ENCODE peak calls at places on chromosomes 5 and 9, in six cellular contexts. One of them, this sample, is unnamed.
A peak's percentile ranks its signal among the peaks of the same experiment; 100 is the strongest.

GRCh38 chr5:34487202-34487879 is 168.8 kb upstream of the RAI14 start:
- DNase-seq in HepG2: peak; percentile 95
- DNase-seq in GM12892: no peak
- DNase-seq in H1: no peak
- DNase-seq in K562: no peak
- DNase-seq in GM12878: no peak
- DNase-seq in this sample: no peak

GRCh38 chr9:95552814-95553546 is 36.2 kb upstream of the PTCH1 start:
- DNase-seq in HepG2: no peak
- DNase-seq in GM12892: no peak
- DNase-seq in H1: peak; percentile 73
- DNase-seq in K562: peak; percentile 32
- DNase-seq in GM12878: no peak
- DNase-seq in this sample: no peak

GRCh38 chr5:139569276-139569955 is 8.3 kb downstream of the UBE2D2 start:
- DNase-seq in HepG2: no peak
- DNase-seq in GM12892: no peak
- DNase-seq in H1: no peak
- DNase-seq in K562: no peak
- DNase-seq in GM12878: no peak
- DNase-seq in this sample: no peak

GRCh38 chr5:151047814-151048425 is 27.5 kb downstream of the GPX3 start:
- DNase-seq in HepG2: peak; percentile 30
- DNase-seq in GM12892: no peak
- DNase-seq in H1: no peak
- DNase-seq in K562: peak; percentile 53
- DNase-seq in GM12878: no peak
- DNase-seq in this sample: peak; percentile 53

GRCh38 chr9:87338075-87338989 is 159.3 kb upstream of the DAPK1 start:
- DNase-seq in HepG2: no peak
- DNase-seq in GM12892: no peak
- DNase-seq in H1: no peak
- DNase-seq in K562: no peak
- DNase-seq in GM12878: no peak
- DNase-seq in this sample: no peak

GRCh38 chr5:91373600-91373999 is 9.5 kb downstream of the ARRDC3 start:
- DNase-seq in HepG2: no peak
- DNase-seq in GM12892: no peak
- DNase-seq in H1: no peak
- DNase-seq in K562: no peak
- DNase-seq in GM12878: no peak
- DNase-seq in this sample: no peak

GRCh38 chr5:73312146-73312871 is 136.3 kb downstream of the FOXD1 start:
- DNase-seq in HepG2: no peak
- DNase-seq in GM12892: no peak
- DNase-seq in H1: no peak
- DNase-seq in K562: no peak
- DNase-seq in GM12878: no peak
- DNase-seq in this sample: no peak

GRCh38 chr9:109035684-109036423 is 22.6 kb upstream of the CTNNAL1 start:
- DNase-seq in HepG2: peak; percentile 90
- DNase-seq in GM12892: no peak
- DNase-seq in H1: no peak
- DNase-seq in K562: no peak
- DNase-seq in GM12878: no peak
- DNase-seq in this sample: no peak

GRCh38 chr9:115891929-115892328 is 261.7 kb upstream of the PAPPA start:
- DNase-seq in HepG2: no peak
- DNase-seq in GM12892: no peak
- DNase-seq in H1: no peak
- DNase-seq in K562: no peak
- DNase-seq in GM12878: no peak
- DNase-seq in this sample: no peak

GRCh38 chr9:106069241-106069640 is 374.9 kb downstream of the TMEM38B start:
- DNase-seq in HepG2: no peak
- DNase-seq in GM12892: no peak
- DNase-seq in H1: no peak
- DNase-seq in K562: no peak
- DNase-seq in GM12878: no peak
- DNase-seq in this sample: no peak

GRCh38 chr5:169547508-169547907 is 36.1 kb upstream of the SPDL1 start:
- DNase-seq in HepG2: no peak
- DNase-seq in GM12892: no peak
- DNase-seq in H1: no peak
- DNase-seq in K562: no peak
- DNase-seq in GM12878: no peak
- DNase-seq in this sample: no peak

GRCh38 chr5:148393390-148393741 is 9.6 kb downstream of the FBXO38 start:
- DNase-seq in HepG2: peak; percentile 37
- DNase-seq in GM12892: no peak
- DNase-seq in H1: no peak
- DNase-seq in K562: no peak
- DNase-seq in GM12878: no peak
- DNase-seq in this sample: no peak

GRCh38 chr5:32339198-32339597 is 26.5 kb upstream of the MTMR12 start:
- DNase-seq in HepG2: no peak
- DNase-seq in GM12892: no peak
- DNase-seq in H1: no peak
- DNase-seq in K562: no peak
- DNase-seq in GM12878: no peak
- DNase-seq in this sample: no peak

GRCh38 chr9:124322618-124323432 is 65.1 kb downstream of the NEK6 start:
- DNase-seq in HepG2: no peak
- DNase-seq in GM12892: no peak
- DNase-seq in H1: no peak
- DNase-seq in K562: peak; percentile 36
- DNase-seq in GM12878: no peak
- DNase-seq in this sample: no peak

GRCh38 chr5:34865131-34865530 is 26.2 kb downstream of the TTC23L start:
- DNase-seq in HepG2: no peak
- DNase-seq in GM12892: no peak
- DNase-seq in H1: no peak
- DNase-seq in K562: no peak
- DNase-seq in GM12878: no peak
- DNase-seq in this sample: no peak

GRCh38 chr9:105385372-105385985 is 62.4 kb upstream of the FSD1L start:
- DNase-seq in HepG2: no peak
- DNase-seq in GM12892: no peak
- DNase-seq in H1: no peak
- DNase-seq in K562: no peak
- DNase-seq in GM12878: peak; percentile 27
- DNase-seq in this sample: peak; percentile 26

GRCh38 chr5:137688248-137688840 is 47.5 kb downstream of the KLHL3 start:
- DNase-seq in HepG2: no peak
- DNase-seq in GM12892: no peak
- DNase-seq in H1: no peak
- DNase-seq in K562: no peak
- DNase-seq in GM12878: no peak
- DNase-seq in this sample: no peak

GRCh38 chr5:56195016-56195415 is 38.1 kb downstream of the ANKRD55 start:
- DNase-seq in HepG2: no peak
- DNase-seq in GM12892: no peak
- DNase-seq in H1: no peak
- DNase-seq in K562: no peak
- DNase-seq in GM12878: no peak
- DNase-seq in this sample: no peak

GRCh38 chr9:137082925-137083290 is 3.9 kb upstream of the MAN1B1 start:
- DNase-seq in HepG2: no peak
- DNase-seq in GM12892: no peak
- DNase-seq in H1: no peak
- DNase-seq in K562: no peak
- DNase-seq in GM12878: no peak
- DNase-seq in this sample: no peak

GRCh38 chr5:65172486-65173129 is 309.1 kb downstream of the ADAMTS6 start:
- DNase-seq in HepG2: no peak
- DNase-seq in GM12892: no peak
- DNase-seq in H1: no peak
- DNase-seq in K562: no peak
- DNase-seq in GM12878: peak; percentile 48
- DNase-seq in this sample: peak; percentile 17

GRCh38 chr5:178207917-178208280 is 3.6 kb downstream of the HNRNPAB start:
- DNase-seq in HepG2: no peak
- DNase-seq in GM12892: no peak
- DNase-seq in H1: no peak
- DNase-seq in K562: no peak
- DNase-seq in GM12878: no peak
- DNase-seq in this sample: no peak

GRCh38 chr9:90441814-90442213 is 200.8 kb downstream of the DIRAS2 start:
- DNase-seq in HepG2: no peak
- DNase-seq in GM12892: no peak
- DNase-seq in H1: no peak
- DNase-seq in K562: no peak
- DNase-seq in GM12878: no peak
- DNase-seq in this sample: no peak

GRCh38 chr9:84669008-84669292 is 579 bp upstream of the NTRK2 start:
- DNase-seq in HepG2: no peak
- DNase-seq in GM12892: peak; percentile 5
- DNase-seq in H1: no peak
- DNase-seq in K562: no peak
- DNase-seq in GM12878: no peak
- DNase-seq in this sample: no peak

GRCh38 chr5:138654281-138654867 is 79.2 kb upstream of the HSPA9 start:
- DNase-seq in HepG2: no peak
- DNase-seq in GM12892: peak; percentile 37
- DNase-seq in H1: no peak
- DNase-seq in K562: peak; percentile 28
- DNase-seq in GM12878: peak; percentile 75
- DNase-seq in this sample: no peak

DNA sequence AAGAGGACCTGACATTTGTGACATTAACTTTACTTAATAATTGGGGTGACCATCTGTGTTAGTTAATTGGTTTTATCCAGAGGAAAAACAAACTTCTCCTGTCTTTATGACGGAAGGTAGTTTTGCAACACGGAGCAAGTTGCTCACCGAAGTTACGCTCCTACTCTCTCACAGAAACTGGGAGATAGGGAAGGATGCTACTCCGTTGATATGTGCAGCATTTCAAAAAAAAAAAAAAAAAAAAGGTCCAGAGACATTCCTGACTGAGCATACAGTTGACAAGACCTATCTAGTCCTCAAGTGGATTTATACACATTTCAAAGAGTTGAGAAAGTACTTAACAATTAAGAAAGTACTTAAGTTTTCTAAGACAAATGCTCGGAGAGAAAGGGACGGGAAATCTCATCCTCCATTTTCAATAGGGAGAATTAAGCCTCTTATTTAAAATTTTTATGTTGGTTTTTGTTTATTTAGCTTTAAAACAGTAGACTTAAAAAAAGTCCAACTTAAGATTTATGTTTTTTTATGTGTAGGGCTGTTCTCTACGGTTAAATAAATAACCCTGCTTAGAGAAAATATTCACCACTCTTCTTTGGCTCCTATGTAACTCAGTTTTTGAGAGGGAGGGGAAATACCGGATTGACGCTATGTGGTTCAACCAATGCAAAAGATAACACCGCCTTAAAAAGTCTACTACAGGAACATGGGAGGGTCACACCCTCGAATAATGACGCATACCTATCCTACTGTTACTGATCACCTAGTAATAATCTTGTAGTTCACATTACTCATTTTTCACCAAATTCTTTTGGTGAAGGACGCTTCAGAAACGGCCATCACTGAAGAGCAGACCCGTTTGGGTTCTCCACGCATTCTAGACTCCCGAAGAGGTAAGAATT is at the start of gene FER:
- DNase-seq in HepG2: peak; percentile 12
- DNase-seq in GM12892: no peak
- DNase-seq in H1: no peak
- DNase-seq in K562: peak; percentile 48
- DNase-seq in GM12878: peak; percentile 58
- DNase-seq in this sample: no peak
- TF ChIP-seq POLR2AphosphoS5 in HepG2: no peak
- TF ChIP-seq POLR2AphosphoS5 in GM12892: peak; percentile 75
- TF ChIP-seq POLR2AphosphoS5 in H1: no peak
- TF ChIP-seq POLR2AphosphoS5 in K562: peak; percentile 69
- TF ChIP-seq POLR2AphosphoS5 in GM12878: peak; percentile 21
- TF ChIP-seq POLR2AphosphoS5 in this sample: peak; percentile 86

GRCh38 chr5:160399402-160400353 is at the start of gene FAM200C:
- DNase-seq in HepG2: peak; percentile 90
- DNase-seq in GM12892: peak; percentile 68
- DNase-seq in H1: peak; percentile 60
- DNase-seq in K562: peak; percentile 98
- DNase-seq in GM12878: peak; percentile 59
- DNase-seq in this sample: peak; percentile 63
- TF ChIP-seq POLR2A in HepG2: peak; percentile 96
- TF ChIP-seq POLR2A in GM12892: peak; percentile 86
- TF ChIP-seq POLR2A in H1: peak; percentile 99
- TF ChIP-seq POLR2A in K562: peak; percentile 96
- TF ChIP-seq POLR2A in GM12878: peak; percentile 89
- TF ChIP-seq POLR2A in this sample: peak; percentile 58

DNA sequence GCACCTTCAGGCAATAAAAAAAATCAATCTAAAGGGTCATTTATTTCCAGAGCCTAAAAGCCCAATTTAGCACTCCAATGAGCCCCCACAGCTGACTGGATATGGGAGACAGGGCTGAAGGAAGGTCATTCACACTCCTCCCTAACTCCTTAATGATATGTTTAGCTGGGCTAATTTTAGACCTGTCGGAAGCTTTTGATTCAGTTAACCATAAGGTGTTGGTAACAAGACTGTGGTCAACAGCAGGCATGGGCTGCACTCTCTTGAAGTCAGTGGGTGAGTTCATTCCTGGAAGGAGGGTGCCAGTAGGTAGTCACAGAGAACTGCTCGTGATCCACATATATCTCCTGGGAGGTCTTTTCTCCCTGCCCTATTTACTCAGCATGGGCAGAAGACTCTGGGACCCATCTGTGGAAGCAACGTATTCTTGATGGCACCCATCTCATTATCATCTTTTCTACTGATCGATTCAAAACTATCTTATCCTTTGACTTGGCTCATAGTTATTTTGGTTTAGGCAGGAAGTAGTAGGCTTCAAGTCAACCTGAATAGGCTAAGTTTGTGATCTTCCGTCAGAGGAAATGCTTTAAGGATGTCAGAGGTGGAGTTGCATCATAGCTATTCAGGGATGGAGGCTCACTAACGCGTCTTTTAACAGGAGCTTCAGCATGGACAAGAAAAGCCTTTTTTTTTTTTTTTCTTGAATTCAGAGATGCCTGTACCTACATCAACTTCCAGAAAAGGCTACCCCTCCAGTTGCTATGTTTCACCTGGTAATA is 367.7 kb upstream of the SLC30A5 start:
- DNase-seq in HepG2: no peak
- DNase-seq in GM12892: no peak
- DNase-seq in H1: no peak
- DNase-seq in K562: no peak
- DNase-seq in GM12878: no peak
- DNase-seq in this sample: no peak
- TF ChIP-seq TAF1 in HepG2: no peak
- TF ChIP-seq TAF1 in GM12892: no peak
- TF ChIP-seq TAF1 in H1: no peak
- TF ChIP-seq TAF1 in K562: no peak
- TF ChIP-seq TAF1 in GM12878: no peak
- TF ChIP-seq TAF1 in this sample: no peak

DNA sequence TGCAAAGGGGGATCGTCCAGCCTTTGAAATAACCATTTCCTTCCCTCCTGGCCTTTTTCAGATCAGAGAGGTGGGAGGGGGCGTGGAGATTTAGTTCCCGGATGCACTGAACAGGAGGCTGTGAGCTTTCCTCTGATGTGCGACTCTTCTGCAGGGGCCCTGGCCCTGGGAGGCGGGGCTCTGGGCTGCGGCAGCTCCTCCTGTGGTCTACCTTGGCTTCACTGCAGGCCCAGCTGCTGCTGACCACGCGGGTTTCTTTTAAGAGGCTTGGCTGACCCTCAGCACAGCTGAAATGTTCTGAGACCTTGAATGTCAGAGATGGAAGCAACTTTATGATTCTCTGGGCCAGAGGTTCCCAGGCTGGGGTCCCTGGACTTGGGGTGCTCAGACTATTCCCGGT is 27.0 kb upstream of the COL15A1 start:
- DNase-seq in HepG2: no peak
- DNase-seq in GM12892: no peak
- DNase-seq in H1: no peak
- DNase-seq in K562: peak; percentile 80
- DNase-seq in GM12878: no peak
- DNase-seq in this sample: no peak
- TF ChIP-seq POLR2AphosphoS5 in HepG2: no peak
- TF ChIP-seq POLR2AphosphoS5 in GM12892: no peak
- TF ChIP-seq POLR2AphosphoS5 in H1: no peak
- TF ChIP-seq POLR2AphosphoS5 in K562: no peak
- TF ChIP-seq POLR2AphosphoS5 in GM12878: no peak
- TF ChIP-seq POLR2AphosphoS5 in this sample: no peak